ENCODE peak calls at places on chromosomes 5 and 9, in six cellular contexts. C, T, D, G, K and B are unnamed samples.

GRCh38 chr5:102753889-102754498 is 1.1 kb upstream of the PAM start:
- DNase-seq in C (no peak), T (no peak), D (no peak), G (no peak), K (no peak), B (no peak)

GRCh38 chr9:36092509-36093215 is 43.9 kb upstream of the GLIPR2 start:
- DNase-seq in C (peak), T (no peak), D (no peak), G (no peak), K (no peak), B (no peak)

GRCh38 chr9:90814355-90814754 is 12.7 kb downstream of the SYK start:
- DNase-seq in C (no peak), T (no peak), D (no peak), G (no peak), K (no peak), B (no peak)

GRCh38 chr9:81841326-81841725 is 86.9 kb upstream of the SPATA31D4 start:
- DNase-seq in C (no peak), T (no peak), D (no peak), G (no peak), K (no peak), B (no peak)

GRCh38 chr9:134187110-134187531 is 22.8 kb upstream of the RNU6ATAC start:
- DNase-seq in C (no peak), T (no peak), D (no peak), G (no peak), K (no peak), B (no peak)

GRCh38 chr5:110224050-110224449 is 502.4 kb downstream of the TMEM232 start:
- DNase-seq in C (no peak), T (no peak), D (no peak), G (no peak), K (no peak), B (no peak)

GRCh38 chr9:33103381-33104110 is 27.1 kb upstream of the SMU1 start:
- DNase-seq in C (no peak), T (no peak), D (peak), G (no peak), K (no peak), B (no peak)

GRCh38 chr9:16985559-16986348 is 115.3 kb upstream of the BNC2 start:
- DNase-seq in C (no peak), T (peak), D (no peak), G (no peak), K (no peak), B (peak)

GRCh38 chr5:179328291-179328690 is 17.0 kb downstream of the ADAMTS2 start:
- DNase-seq in C (no peak), T (no peak), D (no peak), G (no peak), K (no peak), B (no peak)

GRCh38 chr5:102670224-102670836 is 84.8 kb upstream of the PAM start:
- DNase-seq in C (no peak), T (no peak), D (no peak), G (peak), K (no peak), B (peak)

GRCh38 chr5:154449786-154450185 is 4.0 kb downstream of the SAP30L start:
- DNase-seq in C (no peak), T (no peak), D (no peak), G (no peak), K (no peak), B (no peak)

GRCh38 chr9:123933401-123933800 is 3.5 kb upstream of the DENND1A start:
- DNase-seq in C (no peak), T (no peak), D (no peak), G (peak), K (no peak), B (peak)

GRCh38 chr9:70573308-70573707 is 158.9 kb upstream of the KLF9 start:
- DNase-seq in C (no peak), T (no peak), D (no peak), G (no peak), K (no peak), B (no peak)

GRCh38 chr5:133406208-133406607 is 206.1 kb downstream of the FSTL4 start:
- DNase-seq in C (no peak), T (no peak), D (no peak), G (no peak), K (no peak), B (no peak)

GRCh38 chr5:146751781-146752401 is 126.7 kb downstream of the PPP2R2B start:
- DNase-seq in C (peak), T (no peak), D (no peak), G (no peak), K (no peak), B (no peak)

GRCh38 chr5:141192110-141192725 is at the start of gene PCDHB10:
- DNase-seq in C (peak), T (no peak), D (no peak), G (no peak), K (peak), B (peak)

GRCh38 chr9:134486127-134486995 is 155.2 kb upstream of the COL5A1 start:
- DNase-seq in C (no peak), T (no peak), D (no peak), G (no peak), K (no peak), B (no peak)

GRCh38 chr5:139696167-139696893 is 48.2 kb downstream of the CXXC5 start:
- DNase-seq in C (no peak), T (no peak), D (no peak), G (no peak), K (no peak), B (no peak)

GRCh38 chr5:38404667-38405276 is 146.4 kb downstream of the EGFLAM start:
- DNase-seq in C (no peak), T (no peak), D (no peak), G (peak), K (peak), B (no peak)

GRCh38 chr5:6264394-6264793 is 114.0 kb downstream of the MED10 start:
- DNase-seq in C (no peak), T (no peak), D (no peak), G (no peak), K (no peak), B (no peak)

GRCh38 chr5:6261668-6262067 is 116.7 kb downstream of the MED10 start:
- DNase-seq in C (no peak), T (no peak), D (no peak), G (no peak), K (no peak), B (no peak)

GRCh38 chr5:6261256-6261655 is 117.1 kb downstream of the MED10 start:
- DNase-seq in C (no peak), T (no peak), D (peak), G (no peak), K (no peak), B (no peak)

GRCh38 chr5:6262651-6263363 is 115.5 kb downstream of the MED10 start:
- DNase-seq in C (no peak), T (no peak), D (no peak), G (no peak), K (no peak), B (no peak)

DNA sequence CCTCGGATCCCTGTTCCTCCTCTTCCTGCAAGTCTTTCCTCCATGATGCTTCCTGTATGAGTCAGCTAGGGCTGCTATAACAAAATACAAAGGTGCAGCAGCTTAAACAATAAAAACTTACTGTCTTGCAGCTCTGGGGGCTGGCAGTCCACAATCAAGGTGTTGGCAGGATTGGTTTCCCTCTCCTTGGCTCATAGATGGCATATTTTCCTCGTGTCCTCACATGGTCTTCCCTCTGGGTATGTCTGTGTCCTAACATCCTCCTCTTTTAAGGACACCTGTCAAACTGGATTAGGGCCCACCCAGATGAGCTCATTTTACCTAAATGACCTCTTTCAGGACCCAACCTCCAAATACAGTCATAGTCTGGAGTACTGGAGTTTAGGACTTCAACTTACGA is 117.5 kb downstream of the MED10 start:
- DNase-seq in C (no peak), T (no peak), D (no peak), G (no peak), K (no peak), B (no peak)
- H3K4me3 ChIP-seq in C (no peak), T (no peak), D (no peak), G (no peak), K (no peak), B (no peak)

GRCh38 chr5:89473196-89473595 is 590.2 kb upstream of the MEF2C start:
- DNase-seq in C (no peak), T (no peak), D (no peak), G (no peak), K (no peak), B (peak)

GRCh38 chr5:89480406-89481007 is 597.5 kb upstream of the MEF2C start:
- DNase-seq in C (no peak), T (no peak), D (no peak), G (no peak), K (no peak), B (no peak)

DNA sequence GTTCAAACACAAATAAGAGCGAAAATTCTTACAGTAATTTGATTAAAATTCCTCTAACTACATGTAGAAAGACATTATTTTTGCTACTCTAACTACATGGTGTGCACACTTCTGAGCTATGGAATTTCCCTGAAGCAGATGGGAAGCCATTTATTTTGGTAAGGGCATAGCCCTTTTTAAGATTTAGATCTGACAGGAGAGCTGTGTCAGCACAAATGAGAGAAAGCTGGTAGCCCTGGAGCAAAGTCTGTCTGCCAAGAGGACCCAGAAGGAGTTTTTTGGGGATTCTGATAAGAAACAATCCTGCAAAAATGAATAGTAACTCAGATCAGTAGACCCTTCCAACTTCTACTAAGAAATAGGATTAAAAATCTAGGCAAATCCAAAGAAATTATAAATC is 595.9 kb upstream of the MEF2C start:
- DNase-seq in C (no peak), T (no peak), D (no peak), G (no peak), K (no peak), B (no peak)
- H3K4me3 ChIP-seq in C (no peak), T (no peak), D (no peak), G (no peak), K (no peak), B (no peak)

GRCh38 chr9:83291196-83291595 is 228.3 kb upstream of the RASEF start:
- DNase-seq in C (no peak), T (no peak), D (no peak), G (no peak), K (no peak), B (no peak)
- H3K4me3 ChIP-seq in C (no peak), T (no peak), D (no peak), G (no peak), K (no peak), B (no peak)

GRCh38 chr9:130431536-130432303 is 13.0 kb upstream of the ASS1 start:
- DNase-seq in C (no peak), T (no peak), D (no peak), G (no peak), K (no peak), B (no peak)

GRCh38 chr9:130433947-130434262 is 10.9 kb upstream of the ASS1 start:
- DNase-seq in C (no peak), T (no peak), D (no peak), G (no peak), K (no peak), B (no peak)

GRCh38 chr9:130432796-130433167 is 12.0 kb upstream of the ASS1 start:
- DNase-seq in C (no peak), T (no peak), D (no peak), G (peak), K (no peak), B (no peak)

GRCh38 chr9:130432362-130432761 is 12.4 kb upstream of the ASS1 start:
- DNase-seq in C (no peak), T (no peak), D (no peak), G (peak), K (no peak), B (no peak)

GRCh38 chr9:130433168-130433946 is 11.4 kb upstream of the ASS1 start:
- DNase-seq in C (no peak), T (no peak), D (no peak), G (peak), K (peak), B (peak)
- H3K4me3 ChIP-seq in C (no peak), T (peak), D (no peak), G (peak), K (peak), B (no peak)

DNA sequence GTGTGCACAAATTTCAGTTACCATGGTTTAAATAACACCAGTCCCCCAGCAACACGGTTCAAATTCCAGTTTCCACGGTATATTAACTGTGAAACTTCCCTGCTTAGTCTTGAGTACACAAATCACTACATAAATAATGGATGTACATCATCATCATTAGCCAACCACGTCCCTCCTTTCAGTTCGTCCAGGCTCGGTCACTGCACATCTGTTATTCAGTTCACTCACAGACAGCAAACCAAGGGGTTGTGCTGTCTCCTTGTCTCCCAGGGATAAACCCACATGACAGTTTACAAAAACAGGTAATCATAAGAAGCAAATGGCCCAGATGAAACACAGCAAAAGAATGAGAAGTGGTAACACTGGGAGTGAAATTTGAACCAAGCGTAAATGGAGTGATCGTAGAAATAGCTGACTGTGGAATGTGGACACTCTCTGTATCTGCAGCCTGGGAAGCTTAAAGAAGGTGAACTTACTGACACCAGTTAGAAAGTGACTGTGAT is 61.0 kb upstream of the RAD23B start:
- DNase-seq in C (no peak), T (no peak), D (no peak), G (peak), K (no peak), B (peak)
- H3K4me3 ChIP-seq in C (no peak), T (peak), D (no peak), G (no peak), K (no peak), B (peak)

DNA sequence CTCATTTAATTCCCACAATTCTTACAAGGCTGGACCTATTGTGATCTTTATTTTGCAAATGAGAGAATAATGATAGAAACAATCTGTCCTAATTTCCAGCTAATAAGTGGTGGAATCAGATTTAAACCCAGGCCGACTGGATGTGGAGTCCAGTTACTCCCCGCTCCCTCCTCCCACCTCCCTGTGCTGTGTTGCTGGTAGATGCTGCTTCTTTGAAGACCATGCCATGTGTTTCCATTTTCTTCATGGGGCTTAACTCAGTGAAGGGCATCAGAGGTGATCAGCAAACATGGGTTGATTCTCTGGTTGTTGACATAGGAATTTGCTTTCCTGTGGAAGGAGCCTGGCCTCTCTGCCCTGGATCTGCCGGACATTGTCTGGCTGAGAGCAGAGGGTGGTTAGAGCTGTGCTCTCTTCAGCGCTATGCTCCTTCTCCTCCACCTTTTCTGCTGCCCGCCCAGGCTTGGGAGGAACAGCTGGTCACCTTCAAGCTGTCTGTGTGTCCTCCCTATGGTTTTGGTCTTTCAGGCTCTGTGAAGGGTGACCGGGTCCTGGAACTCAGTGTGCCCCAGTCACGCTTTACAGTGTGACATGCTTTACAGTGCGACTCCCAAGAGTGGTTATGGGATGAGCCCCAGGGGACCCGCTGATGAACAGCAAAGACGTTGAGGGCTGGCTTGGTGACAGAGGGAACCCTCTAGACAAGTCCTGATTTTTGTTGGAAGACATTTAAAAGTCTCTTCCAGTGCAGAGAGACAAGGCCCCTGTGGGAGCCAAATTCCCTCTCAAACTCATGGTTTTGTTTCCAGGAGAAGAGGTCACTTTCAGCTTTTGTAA is 68.4 kb upstream of the RPS23 start:
- DNase-seq in C (no peak), T (no peak), D (no peak), G (no peak), K (no peak), B (no peak)
- H3K4me3 ChIP-seq in C (no peak), T (no peak), D (no peak), G (no peak), K (no peak), B (no peak)

GRCh38 chr5:73399761-73400160 is 48.8 kb downstream of the FOXD1 start:
- DNase-seq in C (no peak), T (no peak), D (no peak), G (no peak), K (no peak), B (no peak)
- H3K4me3 ChIP-seq in C (no peak), T (no peak), D (no peak), G (no peak), K (no peak), B (no peak)

GRCh38 chr5:55441107-55441771 is 93.5 kb downstream of the PLPP1 start:
- DNase-seq in C (no peak), T (no peak), D (no peak), G (no peak), K (no peak), B (no peak)
- H3K4me3 ChIP-seq in C (no peak), T (no peak), D (no peak), G (no peak), K (no peak), B (no peak)

DNA sequence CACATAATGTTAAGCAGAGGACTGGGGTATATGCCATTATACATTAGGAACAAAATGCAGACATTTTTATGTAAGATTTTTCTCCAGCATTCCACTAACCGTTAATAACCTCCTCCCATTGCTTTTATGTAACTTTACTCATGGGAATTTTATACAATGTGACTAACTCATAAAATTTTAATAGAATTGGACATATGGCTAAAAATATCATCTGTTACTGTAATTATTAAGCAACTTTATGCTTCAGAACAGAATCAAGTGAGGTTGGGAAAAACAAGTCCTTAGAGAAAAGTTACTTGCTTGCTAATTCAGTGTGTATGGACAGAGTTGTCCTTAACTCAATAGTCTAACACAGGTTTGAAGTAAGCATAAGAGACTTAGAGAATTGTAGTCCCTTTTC is 54.8 kb upstream of the PCSK1 start:
- DNase-seq in C (no peak), T (no peak), D (no peak), G (no peak), K (no peak), B (peak)
- H3K4me3 ChIP-seq in C (no peak), T (no peak), D (no peak), G (no peak), K (no peak), B (no peak)